ENCODE peak calls at places on chromosomes 11 and 22, in six cellular contexts. One of them, this sample, is unnamed. For H3K4me1, the result is how much of the 10 kb centered on the place peaks cover.

GRCh38 chr11:2728128-2728662 is 28.4 kb upstream of the KCNQ1OT1 start:
- DNase-seq in CD4-positive, alpha-beta memory T cell: no peak
- DNase-seq in CD8-positive, alpha-beta memory T cell: no peak
- DNase-seq in Peyer's patch: no peak
- DNase-seq in psoas muscle: no peak
- DNase-seq in mesenchymal stem cell: no peak
- DNase-seq in this sample: no peak

GRCh38 chr11:64234840-64235379 is 526 bp downstream of the VEGFB start:
- DNase-seq in CD8-positive, alpha-beta memory T cell: peak
- DNase-seq in psoas muscle: peak
- DNase-seq in mesenchymal stem cell: peak
- DNase-seq in Peyer's patch: peak
- DNase-seq in CD4-positive, alpha-beta memory T cell: peak
- DNase-seq in this sample: no peak

GRCh38 chr11:8913961-8914660 is 3.1 kb downstream of the AKIP1 start:
- DNase-seq in CD8-positive, alpha-beta memory T cell: peak
- DNase-seq in mesenchymal stem cell: peak
- DNase-seq in Peyer's patch: peak
- DNase-seq in psoas muscle: no peak
- DNase-seq in CD4-positive, alpha-beta memory T cell: peak
- DNase-seq in this sample: no peak

GRCh38 chr11:64339754-64340408 is at the start of gene CCDC88B:
- DNase-seq in mesenchymal stem cell: no peak
- DNase-seq in Peyer's patch: peak
- DNase-seq in psoas muscle: peak
- DNase-seq in CD8-positive, alpha-beta memory T cell: peak
- DNase-seq in CD4-positive, alpha-beta memory T cell: peak
- DNase-seq in this sample: peak

GRCh38 chr11:86949995-86950993 is 4.9 kb downstream of the FZD4 start:
- DNase-seq in Peyer's patch: no peak
- DNase-seq in psoas muscle: no peak
- DNase-seq in CD8-positive, alpha-beta memory T cell: no peak
- DNase-seq in CD4-positive, alpha-beta memory T cell: no peak
- DNase-seq in mesenchymal stem cell: peak
- DNase-seq in this sample: no peak

GRCh38 chr11:120121914-120122473 is 15.9 kb downstream of the TRIM29 start:
- DNase-seq in mesenchymal stem cell: no peak
- DNase-seq in CD8-positive, alpha-beta memory T cell: no peak
- DNase-seq in CD4-positive, alpha-beta memory T cell: no peak
- DNase-seq in Peyer's patch: no peak
- DNase-seq in psoas muscle: no peak
- DNase-seq in this sample: peak

GRCh38 chr11:75461136-75461535 is 28.1 kb upstream of the KLHL35 start:
- DNase-seq in CD4-positive, alpha-beta memory T cell: no peak
- DNase-seq in CD8-positive, alpha-beta memory T cell: no peak
- DNase-seq in Peyer's patch: no peak
- DNase-seq in psoas muscle: peak
- DNase-seq in mesenchymal stem cell: no peak
- DNase-seq in this sample: no peak

GRCh38 chr11:11668293-11668692 is 46.5 kb upstream of the GALNT18 start:
- DNase-seq in CD4-positive, alpha-beta memory T cell: no peak
- DNase-seq in Peyer's patch: no peak
- DNase-seq in CD8-positive, alpha-beta memory T cell: no peak
- DNase-seq in psoas muscle: no peak
- DNase-seq in mesenchymal stem cell: no peak
- DNase-seq in this sample: no peak

GRCh38 chr22:19988331-19988808 is 28.3 kb downstream of the ARVCF start:
- DNase-seq in CD4-positive, alpha-beta memory T cell: no peak
- DNase-seq in psoas muscle: peak
- DNase-seq in CD8-positive, alpha-beta memory T cell: no peak
- DNase-seq in mesenchymal stem cell: no peak
- DNase-seq in Peyer's patch: no peak
- DNase-seq in this sample: no peak

GRCh38 chr22:31647516-31647915 is 14.5 kb downstream of the PISD start:
- DNase-seq in CD8-positive, alpha-beta memory T cell: no peak
- DNase-seq in CD4-positive, alpha-beta memory T cell: no peak
- DNase-seq in Peyer's patch: no peak
- DNase-seq in mesenchymal stem cell: peak
- DNase-seq in psoas muscle: no peak
- DNase-seq in this sample: no peak

GRCh38 chr11:105979997-105980703 is 41.9 kb downstream of the MSANTD4 start:
- DNase-seq in CD4-positive, alpha-beta memory T cell: no peak
- DNase-seq in mesenchymal stem cell: no peak
- DNase-seq in CD8-positive, alpha-beta memory T cell: no peak
- DNase-seq in psoas muscle: no peak
- DNase-seq in Peyer's patch: no peak
- DNase-seq in this sample: no peak

GRCh38 chr11:36195496-36196346 is 93.5 kb downstream of the COMMD9 start:
- DNase-seq in CD8-positive, alpha-beta memory T cell: no peak
- DNase-seq in CD4-positive, alpha-beta memory T cell: no peak
- DNase-seq in mesenchymal stem cell: no peak
- DNase-seq in psoas muscle: no peak
- DNase-seq in Peyer's patch: no peak
- DNase-seq in this sample: peak

GRCh38 chr11:518463-519202 is 11.6 kb upstream of the RNH1 start:
- DNase-seq in mesenchymal stem cell: peak
- DNase-seq in CD4-positive, alpha-beta memory T cell: peak
- DNase-seq in psoas muscle: peak
- DNase-seq in Peyer's patch: peak
- DNase-seq in CD8-positive, alpha-beta memory T cell: peak
- DNase-seq in this sample: peak

GRCh38 chr22:31938258-31938657 is 6.1 kb upstream of the YWHAH start:
- DNase-seq in Peyer's patch: no peak
- DNase-seq in psoas muscle: no peak
- DNase-seq in CD4-positive, alpha-beta memory T cell: no peak
- DNase-seq in CD8-positive, alpha-beta memory T cell: no peak
- DNase-seq in mesenchymal stem cell: no peak
- DNase-seq in this sample: no peak

GRCh38 chr11:9747229-9747628 is 83.4 kb downstream of the SWAP70 start:
- DNase-seq in mesenchymal stem cell: no peak
- DNase-seq in CD4-positive, alpha-beta memory T cell: no peak
- DNase-seq in Peyer's patch: no peak
- DNase-seq in CD8-positive, alpha-beta memory T cell: no peak
- DNase-seq in psoas muscle: no peak
- DNase-seq in this sample: no peak

GRCh38 chr11:125980421-125980820 is 34.6 kb downstream of the VSIG10L2 start:
- DNase-seq in Peyer's patch: no peak
- DNase-seq in psoas muscle: no peak
- DNase-seq in CD8-positive, alpha-beta memory T cell: no peak
- DNase-seq in mesenchymal stem cell: no peak
- DNase-seq in CD4-positive, alpha-beta memory T cell: no peak
- DNase-seq in this sample: no peak

GRCh38 chr11:112279901-112280267 is 19.2 kb upstream of the PLET1 start:
- DNase-seq in CD4-positive, alpha-beta memory T cell: peak
- DNase-seq in Peyer's patch: peak
- DNase-seq in psoas muscle: peak
- DNase-seq in CD8-positive, alpha-beta memory T cell: peak
- DNase-seq in mesenchymal stem cell: peak
- DNase-seq in this sample: peak

GRCh38 chr22:35183917-35184316 is 73.4 kb upstream of the HMGXB4 start:
- DNase-seq in mesenchymal stem cell: no peak
- DNase-seq in Peyer's patch: no peak
- DNase-seq in CD8-positive, alpha-beta memory T cell: no peak
- DNase-seq in CD4-positive, alpha-beta memory T cell: no peak
- DNase-seq in psoas muscle: no peak
- DNase-seq in this sample: no peak

GRCh38 chr11:57340228-57340627 is 2.1 kb downstream of the P2RX3 start:
- DNase-seq in psoas muscle: peak
- DNase-seq in CD4-positive, alpha-beta memory T cell: no peak
- DNase-seq in CD8-positive, alpha-beta memory T cell: no peak
- DNase-seq in mesenchymal stem cell: peak
- DNase-seq in Peyer's patch: no peak
- DNase-seq in this sample: no peak

GRCh38 chr11:123494195-123495050 is 64.4 kb downstream of the GRAMD1B start:
- DNase-seq in Peyer's patch: no peak
- DNase-seq in CD8-positive, alpha-beta memory T cell: no peak
- DNase-seq in mesenchymal stem cell: no peak
- DNase-seq in psoas muscle: no peak
- DNase-seq in CD4-positive, alpha-beta memory T cell: no peak
- DNase-seq in this sample: no peak

GRCh38 chr22:45599836-45600577 is 71.6 kb upstream of the ATXN10 start:
- DNase-seq in CD4-positive, alpha-beta memory T cell: no peak
- DNase-seq in psoas muscle: no peak
- DNase-seq in Peyer's patch: no peak
- DNase-seq in mesenchymal stem cell: no peak
- DNase-seq in CD8-positive, alpha-beta memory T cell: no peak
- DNase-seq in this sample: no peak
- H3K4me1 ChIP-seq in CD4-positive, alpha-beta memory T cell: under half
- H3K4me1 ChIP-seq in psoas muscle: under half
- H3K4me1 ChIP-seq in Peyer's patch: under half
- H3K4me1 ChIP-seq in mesenchymal stem cell: under half
- H3K4me1 ChIP-seq in CD8-positive, alpha-beta memory T cell: under half
- H3K4me1 ChIP-seq in this sample: under half

DNA sequence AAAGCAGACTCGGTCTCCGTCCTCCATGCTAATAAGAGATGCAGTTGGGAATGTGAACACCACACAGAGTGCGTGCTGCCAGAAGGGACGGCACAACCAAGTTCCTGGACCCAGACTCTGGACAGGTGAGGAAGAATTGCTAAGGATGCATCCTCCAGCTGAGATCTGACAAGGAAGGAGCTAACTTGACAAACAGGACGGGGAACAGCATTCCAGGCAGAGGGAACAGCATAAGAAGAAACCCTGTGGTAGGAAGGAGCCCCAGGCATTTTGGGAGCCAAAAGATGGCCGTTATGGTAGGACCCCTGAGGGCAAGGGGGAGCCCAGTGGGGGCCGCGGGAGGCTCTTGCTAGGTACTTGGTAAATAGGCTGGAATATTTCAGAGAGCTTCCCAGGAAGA is 6.0 kb downstream of the OSM start:
- DNase-seq in mesenchymal stem cell: no peak
- DNase-seq in psoas muscle: no peak
- DNase-seq in CD4-positive, alpha-beta memory T cell: no peak
- DNase-seq in Peyer's patch: no peak
- DNase-seq in CD8-positive, alpha-beta memory T cell: no peak
- DNase-seq in this sample: no peak
- H3K4me1 ChIP-seq in mesenchymal stem cell: under half
- H3K4me1 ChIP-seq in psoas muscle: under half
- H3K4me1 ChIP-seq in CD4-positive, alpha-beta memory T cell: under half
- H3K4me1 ChIP-seq in Peyer's patch: under half
- H3K4me1 ChIP-seq in CD8-positive, alpha-beta memory T cell: under half
- H3K4me1 ChIP-seq in this sample: under half

GRCh38 chr22:28978863-28979799 is 82.5 kb downstream of the C22orf31 start:
- DNase-seq in Peyer's patch: no peak
- DNase-seq in mesenchymal stem cell: no peak
- DNase-seq in CD4-positive, alpha-beta memory T cell: no peak
- DNase-seq in CD8-positive, alpha-beta memory T cell: no peak
- DNase-seq in psoas muscle: no peak
- DNase-seq in this sample: no peak
- H3K4me1 ChIP-seq in Peyer's patch: under half
- H3K4me1 ChIP-seq in mesenchymal stem cell: under half
- H3K4me1 ChIP-seq in CD4-positive, alpha-beta memory T cell: under half
- H3K4me1 ChIP-seq in CD8-positive, alpha-beta memory T cell: under half
- H3K4me1 ChIP-seq in psoas muscle: half or more
- H3K4me1 ChIP-seq in this sample: under half

GRCh38 chr11:122177238-122177637 is 61.2 kb upstream of the BLID start:
- DNase-seq in mesenchymal stem cell: no peak
- DNase-seq in CD8-positive, alpha-beta memory T cell: no peak
- DNase-seq in psoas muscle: no peak
- DNase-seq in Peyer's patch: no peak
- DNase-seq in CD4-positive, alpha-beta memory T cell: no peak
- DNase-seq in this sample: no peak
- H3K4me1 ChIP-seq in mesenchymal stem cell: under half
- H3K4me1 ChIP-seq in CD8-positive, alpha-beta memory T cell: under half
- H3K4me1 ChIP-seq in psoas muscle: under half
- H3K4me1 ChIP-seq in Peyer's patch: under half
- H3K4me1 ChIP-seq in CD4-positive, alpha-beta memory T cell: under half
- H3K4me1 ChIP-seq in this sample: under half

DNA sequence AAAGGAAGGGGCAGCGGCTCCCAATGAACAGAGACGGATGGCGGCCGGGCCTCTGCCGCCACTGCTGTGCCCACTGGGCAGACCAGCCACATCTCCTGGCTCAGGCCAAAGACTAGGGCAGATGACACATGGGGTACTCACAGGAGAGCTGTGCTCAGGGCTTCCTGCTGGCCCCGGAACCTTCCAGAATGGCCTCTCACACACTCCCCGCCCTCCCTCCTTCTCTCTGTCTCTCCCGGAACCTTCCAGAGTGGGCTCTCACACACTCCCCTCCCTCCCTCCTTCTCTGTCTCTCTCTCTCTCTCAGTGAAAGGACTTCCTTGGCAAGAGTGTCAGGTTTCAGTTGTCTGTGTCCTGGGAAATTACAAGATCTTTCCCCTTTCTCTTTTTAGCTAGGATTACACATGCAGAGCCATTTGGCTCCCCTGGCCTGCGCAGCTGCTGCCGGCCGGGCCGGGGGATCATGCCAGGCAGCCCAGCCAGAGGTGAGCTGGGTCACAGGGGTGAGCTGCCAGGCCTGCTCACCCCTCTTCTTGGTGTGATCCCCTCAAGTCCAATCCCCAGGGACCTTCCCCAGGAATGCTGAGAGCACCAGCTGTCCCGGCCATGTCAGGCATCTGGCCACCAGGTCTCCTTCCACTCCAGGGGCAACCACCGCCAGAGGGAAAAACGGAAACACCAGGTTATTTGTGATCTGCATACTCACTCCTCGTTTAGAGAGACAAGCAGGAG is 45.3 kb upstream of the ADA2 start:
- DNase-seq in Peyer's patch: no peak
- DNase-seq in psoas muscle: peak
- DNase-seq in CD8-positive, alpha-beta memory T cell: no peak
- DNase-seq in mesenchymal stem cell: peak
- DNase-seq in CD4-positive, alpha-beta memory T cell: no peak
- DNase-seq in this sample: no peak
- H3K4me1 ChIP-seq in Peyer's patch: under half
- H3K4me1 ChIP-seq in psoas muscle: under half
- H3K4me1 ChIP-seq in CD8-positive, alpha-beta memory T cell: under half
- H3K4me1 ChIP-seq in mesenchymal stem cell: under half
- H3K4me1 ChIP-seq in CD4-positive, alpha-beta memory T cell: under half
- H3K4me1 ChIP-seq in this sample: under half

GRCh38 chr11:65958306-65958705 is 3.2 kb upstream of the SART1 start:
- DNase-seq in CD8-positive, alpha-beta memory T cell: no peak
- DNase-seq in CD4-positive, alpha-beta memory T cell: no peak
- DNase-seq in psoas muscle: no peak
- DNase-seq in mesenchymal stem cell: no peak
- DNase-seq in Peyer's patch: no peak
- DNase-seq in this sample: no peak
- H3K4me1 ChIP-seq in CD8-positive, alpha-beta memory T cell: under half
- H3K4me1 ChIP-seq in CD4-positive, alpha-beta memory T cell: under half
- H3K4me1 ChIP-seq in psoas muscle: under half
- H3K4me1 ChIP-seq in mesenchymal stem cell: under half
- H3K4me1 ChIP-seq in Peyer's patch: under half
- H3K4me1 ChIP-seq in this sample: under half